ENCODE peak calls at places on chromosome 19, in eight cellular contexts. One of them, this sample, is unnamed.
A peak's percentile ranks its signal among the peaks of the same experiment; 100 is the strongest.

GRCh38 chr19:33445752-33446070 is 72.2 kb downstream of the CEBPG start:
- DNase-seq in mucosa of descending colon: no peak
- DNase-seq in progenitor cell of endocrine pancreas: no peak
- DNase-seq in neural progenitor cell: no peak
- DNase-seq in fibroblast of mammary gland: no peak
- DNase-seq in osteoblast: peak; percentile 34
- DNase-seq in lower leg skin: peak; percentile 85
- DNase-seq in nephron progenitor cell: no peak
- DNase-seq in this sample: no peak

GRCh38 chr19:21317821-21318220 is 11.4 kb downstream of the ZNF708 start:
- DNase-seq in mucosa of descending colon: no peak
- DNase-seq in progenitor cell of endocrine pancreas: no peak
- DNase-seq in neural progenitor cell: no peak
- DNase-seq in fibroblast of mammary gland: no peak
- DNase-seq in osteoblast: no peak
- DNase-seq in lower leg skin: no peak
- DNase-seq in nephron progenitor cell: no peak
- DNase-seq in this sample: no peak

GRCh38 chr19:35669974-35670373 is 3.7 kb downstream of the UPK1A start:
- DNase-seq in mucosa of descending colon: no peak
- DNase-seq in progenitor cell of endocrine pancreas: no peak
- DNase-seq in neural progenitor cell: no peak
- DNase-seq in fibroblast of mammary gland: no peak
- DNase-seq in osteoblast: peak; percentile 51
- DNase-seq in lower leg skin: no peak
- DNase-seq in nephron progenitor cell: no peak
- DNase-seq in this sample: no peak

GRCh38 chr19:850221-850978 is 1.7 kb upstream of the ELANE start:
- DNase-seq in mucosa of descending colon: peak; percentile 75
- DNase-seq in progenitor cell of endocrine pancreas: no peak
- DNase-seq in neural progenitor cell: peak; percentile 51
- DNase-seq in fibroblast of mammary gland: peak; percentile 94
- DNase-seq in osteoblast: peak; percentile 99
- DNase-seq in lower leg skin: peak; percentile 98
- DNase-seq in nephron progenitor cell: no peak
- DNase-seq in this sample: no peak

GRCh38 chr19:56309511-56310185 is 5.0 kb downstream of the ZSCAN5A start:
- DNase-seq in mucosa of descending colon: peak; percentile 57
- DNase-seq in progenitor cell of endocrine pancreas: peak; percentile 45
- DNase-seq in neural progenitor cell: peak; percentile 71
- DNase-seq in fibroblast of mammary gland: peak; percentile 41
- DNase-seq in osteoblast: peak; percentile 87
- DNase-seq in lower leg skin: no peak
- DNase-seq in nephron progenitor cell: peak; percentile 55
- DNase-seq in this sample: peak; percentile 81

GRCh38 chr19:53192771-53193533 is at the start of gene ZNF665:
- DNase-seq in mucosa of descending colon: peak; percentile 90
- DNase-seq in progenitor cell of endocrine pancreas: peak; percentile 69
- DNase-seq in neural progenitor cell: peak; percentile 90
- DNase-seq in fibroblast of mammary gland: peak; percentile 85
- DNase-seq in osteoblast: peak; percentile 96
- DNase-seq in lower leg skin: peak; percentile 97
- DNase-seq in nephron progenitor cell: peak; percentile 74
- DNase-seq in this sample: peak; percentile 74

GRCh38 chr19:6654347-6655310 is 15.3 kb downstream of the TNFSF14 start:
- DNase-seq in mucosa of descending colon: no peak
- DNase-seq in progenitor cell of endocrine pancreas: no peak
- DNase-seq in neural progenitor cell: no peak
- DNase-seq in fibroblast of mammary gland: no peak
- DNase-seq in osteoblast: peak; percentile 32
- DNase-seq in lower leg skin: no peak
- DNase-seq in nephron progenitor cell: no peak
- DNase-seq in this sample: no peak

GRCh38 chr19:54302252-54302651 is 10.7 kb downstream of the LILRA5 start:
- DNase-seq in mucosa of descending colon: no peak
- DNase-seq in progenitor cell of endocrine pancreas: no peak
- DNase-seq in neural progenitor cell: no peak
- DNase-seq in fibroblast of mammary gland: no peak
- DNase-seq in osteoblast: no peak
- DNase-seq in lower leg skin: peak; percentile 63
- DNase-seq in nephron progenitor cell: no peak
- DNase-seq in this sample: no peak

GRCh38 chr19:19342086-19343015 is 21.7 kb downstream of the MAU2 start:
- DNase-seq in mucosa of descending colon: peak; percentile 73
- DNase-seq in progenitor cell of endocrine pancreas: peak; percentile 82
- DNase-seq in neural progenitor cell: peak; percentile 83
- DNase-seq in fibroblast of mammary gland: peak; percentile 63
- DNase-seq in osteoblast: peak; percentile 98
- DNase-seq in lower leg skin: no peak
- DNase-seq in nephron progenitor cell: peak; percentile 88
- DNase-seq in this sample: peak; percentile 91

GRCh38 chr19:10858204-10858828 is 10.1 kb downstream of the C19orf38 start:
- DNase-seq in mucosa of descending colon: no peak
- DNase-seq in progenitor cell of endocrine pancreas: no peak
- DNase-seq in neural progenitor cell: peak; percentile 72
- DNase-seq in fibroblast of mammary gland: peak; percentile 28
- DNase-seq in osteoblast: peak; percentile 78
- DNase-seq in lower leg skin: no peak
- DNase-seq in nephron progenitor cell: peak; percentile 59
- DNase-seq in this sample: peak; percentile 60

GRCh38 chr19:45779231-45780145 is 2.8 kb downstream of the DMPK start:
- DNase-seq in mucosa of descending colon: peak; percentile 99
- DNase-seq in progenitor cell of endocrine pancreas: peak; percentile 70
- DNase-seq in neural progenitor cell: peak; percentile 96
- DNase-seq in fibroblast of mammary gland: peak; percentile 53
- DNase-seq in osteoblast: peak; percentile 95
- DNase-seq in lower leg skin: peak; percentile 97
- DNase-seq in nephron progenitor cell: peak; percentile 99
- DNase-seq in this sample: peak; percentile 89

GRCh38 chr19:17655751-17656480 is 32.2 kb downstream of the UNC13A start:
- DNase-seq in mucosa of descending colon: no peak
- DNase-seq in progenitor cell of endocrine pancreas: no peak
- DNase-seq in neural progenitor cell: no peak
- DNase-seq in fibroblast of mammary gland: no peak
- DNase-seq in osteoblast: peak; percentile 58
- DNase-seq in lower leg skin: no peak
- DNase-seq in nephron progenitor cell: no peak
- DNase-seq in this sample: no peak

GRCh38 chr19:15298847-15299567 is 33.3 kb downstream of the BRD4 start:
- DNase-seq in mucosa of descending colon: no peak
- DNase-seq in progenitor cell of endocrine pancreas: no peak
- DNase-seq in neural progenitor cell: no peak
- DNase-seq in fibroblast of mammary gland: no peak
- DNase-seq in osteoblast: no peak
- DNase-seq in lower leg skin: no peak
- DNase-seq in nephron progenitor cell: no peak
- DNase-seq in this sample: no peak

GRCh38 chr19:50255115-50255514 is 51.7 kb downstream of the MYH14 start:
- DNase-seq in mucosa of descending colon: no peak
- DNase-seq in progenitor cell of endocrine pancreas: no peak
- DNase-seq in neural progenitor cell: no peak
- DNase-seq in fibroblast of mammary gland: no peak
- DNase-seq in osteoblast: peak; percentile 73
- DNase-seq in lower leg skin: no peak
- DNase-seq in nephron progenitor cell: no peak
- DNase-seq in this sample: no peak
- TF ChIP-seq CTCF in mucosa of descending colon: no peak
- TF ChIP-seq CTCF in progenitor cell of endocrine pancreas: no peak
- TF ChIP-seq CTCF in neural progenitor cell: peak; percentile 26
- TF ChIP-seq CTCF in fibroblast of mammary gland: peak; percentile 18
- TF ChIP-seq CTCF in osteoblast: no peak
- TF ChIP-seq CTCF in lower leg skin: no peak
- TF ChIP-seq CTCF in nephron progenitor cell: no peak
- TF ChIP-seq CTCF in this sample: no peak

DNA sequence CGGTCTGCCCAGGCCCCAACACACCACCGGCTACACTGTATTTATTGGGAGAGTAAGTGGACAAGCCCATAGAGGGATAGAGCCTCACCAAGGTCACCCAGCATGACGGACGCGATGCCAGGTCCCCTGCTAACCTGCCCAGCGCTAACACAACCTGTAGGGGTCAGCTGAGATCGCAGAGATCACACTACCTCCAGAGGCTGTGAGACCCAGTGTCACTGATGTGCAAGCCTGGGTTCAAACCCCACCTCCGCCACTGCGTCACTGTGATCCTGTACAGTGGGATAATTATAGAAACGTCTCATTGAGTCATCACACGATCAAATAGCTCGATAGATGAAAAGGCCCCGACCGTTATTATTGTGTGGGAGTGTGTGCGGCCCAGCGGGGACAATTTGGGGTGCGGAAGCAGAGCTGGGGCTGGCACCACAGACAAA is 10.6 kb upstream of the TLE2 start:
- DNase-seq in mucosa of descending colon: no peak
- DNase-seq in progenitor cell of endocrine pancreas: no peak
- DNase-seq in neural progenitor cell: peak; percentile 23
- DNase-seq in fibroblast of mammary gland: no peak
- DNase-seq in osteoblast: no peak
- DNase-seq in lower leg skin: no peak
- DNase-seq in nephron progenitor cell: no peak
- DNase-seq in this sample: no peak
- TF ChIP-seq CTCF in mucosa of descending colon: no peak
- TF ChIP-seq CTCF in progenitor cell of endocrine pancreas: peak; percentile 13
- TF ChIP-seq CTCF in neural progenitor cell: no peak
- TF ChIP-seq CTCF in fibroblast of mammary gland: no peak
- TF ChIP-seq CTCF in osteoblast: no peak
- TF ChIP-seq CTCF in lower leg skin: no peak
- TF ChIP-seq CTCF in nephron progenitor cell: no peak
- TF ChIP-seq CTCF in this sample: no peak

GRCh38 chr19:12792048-12792852 is 964 bp downstream of the JUNB start:
- DNase-seq in mucosa of descending colon: peak; percentile 79
- DNase-seq in progenitor cell of endocrine pancreas: no peak
- DNase-seq in neural progenitor cell: peak; percentile 76
- DNase-seq in fibroblast of mammary gland: peak; percentile 54
- DNase-seq in osteoblast: peak; percentile 91
- DNase-seq in lower leg skin: peak; percentile 93
- DNase-seq in nephron progenitor cell: peak; percentile 71
- DNase-seq in this sample: peak; percentile 53

GRCh38 chr19:12794196-12794921 is 3.1 kb downstream of the JUNB start:
- DNase-seq in mucosa of descending colon: no peak
- DNase-seq in progenitor cell of endocrine pancreas: no peak
- DNase-seq in neural progenitor cell: no peak
- DNase-seq in fibroblast of mammary gland: peak; percentile 57
- DNase-seq in osteoblast: no peak
- DNase-seq in lower leg skin: no peak
- DNase-seq in nephron progenitor cell: no peak
- DNase-seq in this sample: no peak

GRCh38 chr19:12794936-12795335 is 3.6 kb downstream of the JUNB start:
- DNase-seq in mucosa of descending colon: peak; percentile 33
- DNase-seq in progenitor cell of endocrine pancreas: no peak
- DNase-seq in neural progenitor cell: no peak
- DNase-seq in fibroblast of mammary gland: no peak
- DNase-seq in osteoblast: no peak
- DNase-seq in lower leg skin: no peak
- DNase-seq in nephron progenitor cell: no peak
- DNase-seq in this sample: no peak

GRCh38 chr19:12792853-12793289 is 1.6 kb downstream of the JUNB start:
- DNase-seq in mucosa of descending colon: peak; percentile 59
- DNase-seq in progenitor cell of endocrine pancreas: no peak
- DNase-seq in neural progenitor cell: no peak
- DNase-seq in fibroblast of mammary gland: no peak
- DNase-seq in osteoblast: peak; percentile 89
- DNase-seq in lower leg skin: no peak
- DNase-seq in nephron progenitor cell: no peak
- DNase-seq in this sample: no peak

DNA sequence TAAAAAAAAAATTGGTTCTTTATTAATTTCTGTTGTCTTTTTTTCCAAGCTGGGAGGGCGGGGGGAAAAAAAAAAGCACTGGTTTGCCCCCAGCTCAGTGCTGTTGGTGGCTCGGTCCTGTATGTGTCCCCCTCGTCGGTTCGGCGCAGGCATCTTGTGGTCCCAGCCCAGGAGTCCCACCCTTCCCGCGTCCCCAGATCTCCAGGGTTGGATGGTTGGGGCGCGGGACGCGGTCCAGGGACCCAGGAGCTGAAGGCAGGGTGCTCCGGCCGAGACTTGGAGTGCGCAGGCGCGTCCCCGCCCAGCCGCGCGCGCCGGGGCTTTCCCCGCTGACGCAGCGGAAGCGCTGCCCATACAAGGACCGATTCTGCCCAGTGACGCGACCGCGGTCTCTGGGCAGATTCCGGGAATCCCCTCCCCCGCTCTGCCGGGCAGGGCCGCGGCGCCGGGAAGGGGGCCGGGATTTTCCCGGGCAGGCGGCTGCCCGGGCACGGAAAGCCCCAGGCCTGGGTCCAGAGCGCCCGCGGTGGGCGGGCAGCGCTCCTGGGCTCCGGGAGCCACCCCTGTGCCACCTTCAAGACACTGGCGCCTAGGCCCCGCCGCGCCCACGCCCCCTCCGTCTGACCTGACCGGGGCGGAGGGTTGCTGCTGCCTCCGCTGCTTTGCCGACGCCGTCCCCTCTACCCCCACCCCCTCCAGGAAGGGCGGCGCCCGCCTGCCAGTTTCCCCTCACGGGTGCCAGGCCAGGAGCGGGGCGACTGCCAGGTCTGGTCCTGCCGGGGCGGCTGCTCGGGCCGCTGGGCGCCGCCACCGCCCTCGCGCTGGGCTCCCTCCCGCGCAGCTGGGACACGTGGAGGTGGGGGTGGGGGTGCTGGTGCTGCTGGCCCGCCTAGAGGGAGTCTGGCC is 2.3 kb downstream of the JUNB start:
- DNase-seq in mucosa of descending colon: peak; percentile 95
- DNase-seq in progenitor cell of endocrine pancreas: peak; percentile 85
- DNase-seq in neural progenitor cell: peak; percentile 97
- DNase-seq in fibroblast of mammary gland: peak; percentile 92
- DNase-seq in osteoblast: peak; percentile 99
- DNase-seq in lower leg skin: peak; percentile 99
- DNase-seq in nephron progenitor cell: peak; percentile 92
- DNase-seq in this sample: peak; percentile 92
- TF ChIP-seq CTCF in mucosa of descending colon: no peak
- TF ChIP-seq CTCF in progenitor cell of endocrine pancreas: peak; percentile 5
- TF ChIP-seq CTCF in neural progenitor cell: no peak
- TF ChIP-seq CTCF in fibroblast of mammary gland: no peak
- TF ChIP-seq CTCF in osteoblast: no peak
- TF ChIP-seq CTCF in lower leg skin: no peak
- TF ChIP-seq CTCF in nephron progenitor cell: no peak
- TF ChIP-seq CTCF in this sample: no peak

GRCh38 chr19:3474614-3475013 is 5.7 kb downstream of the SMIM24 start:
- DNase-seq in mucosa of descending colon: no peak
- DNase-seq in progenitor cell of endocrine pancreas: no peak
- DNase-seq in neural progenitor cell: no peak
- DNase-seq in fibroblast of mammary gland: no peak
- DNase-seq in osteoblast: no peak
- DNase-seq in lower leg skin: no peak
- DNase-seq in nephron progenitor cell: no peak
- DNase-seq in this sample: no peak

GRCh38 chr19:3470500-3471128 is 9.7 kb downstream of the SMIM24 start:
- DNase-seq in mucosa of descending colon: no peak
- DNase-seq in progenitor cell of endocrine pancreas: no peak
- DNase-seq in neural progenitor cell: no peak
- DNase-seq in fibroblast of mammary gland: peak; percentile 24
- DNase-seq in osteoblast: peak; percentile 72
- DNase-seq in lower leg skin: no peak
- DNase-seq in nephron progenitor cell: no peak
- DNase-seq in this sample: no peak

GRCh38 chr19:3474015-3474414 is 6.3 kb downstream of the SMIM24 start:
- DNase-seq in mucosa of descending colon: peak; percentile 66
- DNase-seq in progenitor cell of endocrine pancreas: no peak
- DNase-seq in neural progenitor cell: no peak
- DNase-seq in fibroblast of mammary gland: no peak
- DNase-seq in osteoblast: no peak
- DNase-seq in lower leg skin: no peak
- DNase-seq in nephron progenitor cell: no peak
- DNase-seq in this sample: no peak

GRCh38 chr19:3469638-3470499 is 10.5 kb downstream of the SMIM24 start:
- DNase-seq in mucosa of descending colon: no peak
- DNase-seq in progenitor cell of endocrine pancreas: no peak
- DNase-seq in neural progenitor cell: no peak
- DNase-seq in fibroblast of mammary gland: no peak
- DNase-seq in osteoblast: peak; percentile 77
- DNase-seq in lower leg skin: no peak
- DNase-seq in nephron progenitor cell: no peak
- DNase-seq in this sample: no peak

GRCh38 chr19:3471954-3472655 is 8.2 kb downstream of the SMIM24 start:
- DNase-seq in mucosa of descending colon: peak; percentile 49
- DNase-seq in progenitor cell of endocrine pancreas: no peak
- DNase-seq in neural progenitor cell: peak; percentile 53
- DNase-seq in fibroblast of mammary gland: no peak
- DNase-seq in osteoblast: peak; percentile 94
- DNase-seq in lower leg skin: no peak
- DNase-seq in nephron progenitor cell: peak; percentile 66
- DNase-seq in this sample: peak; percentile 68
- TF ChIP-seq CTCF in mucosa of descending colon: peak; percentile 62
- TF ChIP-seq CTCF in progenitor cell of endocrine pancreas: peak; percentile 61
- TF ChIP-seq CTCF in neural progenitor cell: peak; percentile 82
- TF ChIP-seq CTCF in fibroblast of mammary gland: peak; percentile 79
- TF ChIP-seq CTCF in osteoblast: peak; percentile 76
- TF ChIP-seq CTCF in lower leg skin: no peak
- TF ChIP-seq CTCF in nephron progenitor cell: peak; percentile 72
- TF ChIP-seq CTCF in this sample: peak; percentile 88